ENCODE peak calls at places on chromosome 18, in ten cellular contexts. A is left lung, K is IMR-90, V is GM12878, R is H1, C is endothelial cell of umbilical vein, N is transverse colon, H is hepatocyte, D is vagina, Z is K562. O is an unnamed sample.

GRCh38 chr18:35578481-35578880 is 3.1 kb upstream of the GALNT1 start:
- DNase-seq in C (no peak), D (no peak), Z (no peak), H (no peak), K (peak; percentile 6), A (no peak), V (no peak), R (no peak), N (no peak), O (no peak)

GRCh38 chr18:6878881-6879280 is 149.4 kb downstream of the ARHGAP28 start:
- DNase-seq in R (no peak), A (no peak), H (no peak), N (no peak), D (no peak), V (no peak), K (no peak), Z (no peak), C (no peak), O (no peak)

GRCh38 chr18:13725566-13726227 is 661 bp downstream of the FAM210A start:
- DNase-seq in A (no peak), H (peak; percentile 29), D (no peak), V (no peak), K (peak; percentile 2), R (no peak), Z (no peak), N (no peak), C (peak; percentile 22), O (no peak)

GRCh38 chr18:8980496-8981402 is 121.8 kb upstream of the NDUFV2 start:
- DNase-seq in A (no peak), C (no peak), H (no peak), K (no peak), R (no peak), V (no peak), N (no peak), D (no peak), Z (no peak), O (no peak)

GRCh38 chr18:57833441-57834101 is 30.5 kb upstream of the ATP8B1 start:
- DNase-seq in A (no peak), D (no peak), R (no peak), K (peak; percentile 57), V (peak; percentile 55), N (no peak), C (peak; percentile 71), H (peak; percentile 75), Z (peak; percentile 14), O (no peak)

GRCh38 chr18:25557006-25557405 is 205.0 kb upstream of the ZNF521 start:
- DNase-seq in H (no peak), D (no peak), R (no peak), C (peak; percentile 50), A (no peak), Z (no peak), N (no peak), K (no peak), V (no peak), O (no peak)

GRCh38 chr18:65439184-65439583 is 311.6 kb upstream of the CDH7 start:
- DNase-seq in R (no peak), Z (no peak), C (no peak), K (no peak), H (peak; percentile 40), A (no peak), V (no peak), N (no peak), D (no peak), O (no peak)

GRCh38 chr18:62682396-62682795 is 32.9 kb upstream of the PHLPP1 start:
- DNase-seq in Z (no peak), K (no peak), A (no peak), D (no peak), V (no peak), H (no peak), R (no peak), C (no peak), N (no peak), O (no peak)

GRCh38 chr18:10745971-10746370 is 220.1 kb downstream of the NAPG start:
- DNase-seq in N (no peak), R (no peak), Z (no peak), V (no peak), D (no peak), C (no peak), H (no peak), K (no peak), A (no peak), O (no peak)

GRCh38 chr18:42582266-42582665 is 533.2 kb downstream of the RIT2 start:
- DNase-seq in Z (no peak), R (no peak), K (no peak), D (no peak), V (no peak), A (no peak), H (no peak), N (no peak), C (no peak), O (no peak)

GRCh38 chr18:1499265-1499664 is 594.6 kb downstream of the ADCYAP1 start:
- DNase-seq in V (no peak), K (no peak), R (no peak), Z (no peak), H (no peak), C (no peak), D (no peak), A (no peak), N (no peak), O (no peak)

GRCh38 chr18:61333746-61334490 is 688 bp downstream of the CDH20 start:
- DNase-seq in Z (no peak), K (no peak), R (peak; percentile 79), H (peak; percentile 21), A (no peak), C (no peak), V (no peak), D (no peak), N (no peak), O (peak; percentile 44)

GRCh38 chr18:55323051-55323994 is 264.7 kb downstream of the TCF4 start:
- DNase-seq in V (no peak), Z (no peak), R (no peak), C (peak; percentile 37), D (no peak), H (no peak), A (no peak), N (no peak), K (peak; percentile 31), O (no peak)
- H3K4me3 ChIP-seq in V (peak overlapping the region; percentile 91), Z (no peak overlapping the region), R (peak overlapping the region; percentile 65), C (no peak overlapping the region), D (peak overlapping the region; percentile 63), H (peak overlapping the region; percentile 46), A (no peak overlapping the region), N (no peak overlapping the region), K (peak overlapping the region; percentile 7), O (peak overlapping the region; percentile 75)

DNA sequence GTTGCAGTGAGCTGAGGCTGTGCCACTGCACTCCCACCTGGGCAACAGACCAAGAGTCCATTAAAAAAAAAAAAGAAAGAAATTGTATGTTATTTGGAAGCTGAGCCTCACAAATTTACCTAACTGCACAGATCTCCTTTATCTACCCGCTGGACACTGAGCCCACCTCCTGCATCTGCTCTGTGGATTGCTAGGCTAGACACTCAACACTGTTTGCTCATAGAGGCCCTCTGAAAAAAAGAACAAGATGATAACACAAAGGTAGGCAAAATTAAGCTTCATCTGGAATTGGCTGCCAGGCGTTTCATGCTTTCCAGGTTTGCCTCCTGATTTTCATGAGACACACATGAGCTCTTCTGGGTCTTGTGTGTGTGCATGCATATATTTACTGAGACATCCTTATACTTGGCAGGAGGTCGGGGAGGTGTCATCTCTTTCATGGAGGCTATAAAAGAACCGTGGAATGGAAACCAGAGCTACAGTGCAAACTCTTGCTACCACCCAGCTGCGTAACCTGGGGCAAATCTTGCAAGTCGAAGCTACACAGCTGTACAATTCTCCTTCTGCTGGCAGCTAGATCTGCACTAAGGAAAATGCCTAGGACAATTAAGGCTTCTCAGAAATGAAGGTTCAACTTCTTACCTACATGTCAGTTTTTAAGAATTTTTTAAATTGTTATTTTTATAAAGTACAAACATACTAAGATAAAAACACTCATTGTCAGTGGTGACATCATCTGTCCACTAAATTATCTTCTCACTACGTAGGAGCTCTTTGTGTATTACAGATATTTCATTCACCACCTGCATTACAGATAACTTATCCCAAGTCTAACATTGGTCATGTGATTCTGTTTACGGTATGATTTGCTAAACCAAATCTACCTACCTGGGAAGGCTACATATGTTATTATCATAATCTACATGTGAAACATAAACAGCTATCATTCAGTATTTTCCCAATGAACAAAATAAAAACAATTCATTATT is 63.1 kb downstream of the CABYR start:
- DNase-seq in V (no peak), D (no peak), H (no peak), K (no peak), R (no peak), C (no peak), Z (no peak), N (no peak), A (no peak), O (no peak)
- H3K27ac ChIP-seq in V (no peak overlapping the region), D (no peak overlapping the region), H (no peak overlapping the region), K (no peak overlapping the region), R (no peak overlapping the region), C (no peak overlapping the region), Z (no peak overlapping the region), N (no peak overlapping the region), A (no peak overlapping the region), O (peak overlapping the region; percentile 92)

DNA sequence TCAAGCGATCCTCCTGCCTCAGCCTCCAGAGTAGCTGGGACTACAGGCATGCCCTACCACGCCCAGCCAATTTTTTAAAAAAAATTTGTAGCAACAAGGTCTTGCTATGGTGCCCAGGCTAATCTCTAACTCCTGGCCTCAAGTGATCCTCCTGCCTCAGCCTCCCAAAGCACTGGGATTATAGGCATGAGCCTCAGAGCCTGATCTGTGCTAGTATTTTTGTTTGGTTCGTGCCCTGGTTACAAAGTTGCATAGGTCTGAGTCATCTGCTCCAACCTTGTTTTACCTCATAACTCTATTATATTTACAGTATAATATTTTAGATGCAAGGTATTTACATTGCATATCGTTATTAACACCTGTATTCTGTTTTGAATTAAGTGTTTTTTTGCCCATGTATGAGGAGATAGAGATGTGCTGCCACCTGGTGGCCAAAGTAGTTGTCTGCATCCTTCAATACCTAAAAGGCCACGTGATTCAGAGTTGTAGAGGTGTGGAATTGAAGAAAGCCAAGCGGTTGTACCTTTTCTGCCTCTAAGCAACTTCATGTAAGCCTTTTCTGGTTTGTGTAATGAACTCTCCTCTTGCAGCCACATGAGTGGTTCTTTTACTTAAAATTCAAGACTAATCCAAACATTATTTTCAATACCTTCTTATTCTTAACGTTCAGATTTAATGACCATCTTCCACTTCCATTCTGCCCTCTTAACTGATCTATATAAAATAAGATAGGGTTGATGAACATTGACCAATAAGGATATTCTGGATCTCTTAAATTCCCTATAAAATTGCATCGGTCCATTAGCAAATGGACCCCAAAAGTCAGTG is 19.9 kb upstream of the CABYR start:
- DNase-seq in Z (peak; percentile 63), N (peak; percentile 80), R (peak; percentile 76), K (peak; percentile 73), V (peak; percentile 56), C (peak; percentile 81), A (peak; percentile 56), H (peak; percentile 90), D (no peak), O (peak; percentile 70)
- TF ChIP-seq CTCF in Z (peak; percentile 57), N (peak; percentile 97), R (peak; percentile 59), K (peak; percentile 75), V (peak; percentile 78), C (peak; percentile 66), A (peak; percentile 91), H (peak; percentile 96), D (peak; percentile 95), O (peak; percentile 96)

DNA sequence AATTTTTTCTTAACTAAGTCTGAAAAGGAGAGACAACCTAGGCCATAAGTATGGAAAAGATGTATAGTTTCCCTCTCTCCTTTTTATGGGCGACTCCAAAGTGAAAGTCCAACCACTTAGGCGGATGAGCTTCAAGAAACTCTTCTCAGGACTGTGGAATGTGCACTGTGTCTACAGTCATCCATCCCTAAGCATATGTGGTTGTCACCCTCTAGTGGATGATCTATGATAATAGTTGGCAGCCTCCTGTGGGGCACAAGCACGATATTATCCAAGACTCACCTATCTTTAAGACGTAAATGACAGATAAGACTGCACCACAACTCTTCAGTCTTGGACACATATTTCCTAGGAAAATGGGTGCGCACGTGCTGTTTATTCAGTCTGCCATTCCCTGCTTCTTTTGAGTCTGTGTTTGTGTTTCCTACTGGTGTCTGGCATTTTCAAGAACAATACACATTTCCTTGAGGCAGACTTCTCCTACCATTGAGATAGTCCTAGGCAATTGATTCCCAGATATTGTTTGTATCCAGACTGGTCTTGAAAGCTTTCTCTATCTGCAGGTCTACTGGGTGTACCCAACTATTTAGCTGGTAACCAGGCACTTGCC is 145.5 kb upstream of the CTAGE1 start:
- DNase-seq in N (peak; percentile 35), A (no peak), C (peak; percentile 95), D (no peak), V (peak; percentile 3), R (no peak), K (peak; percentile 95), Z (peak; percentile 68), H (peak; percentile 89), O (no peak)
- H3K4me3 ChIP-seq in N (no peak overlapping the region), A (no peak overlapping the region), C (peak overlapping the region; percentile 47), D (no peak overlapping the region), V (no peak overlapping the region), R (no peak overlapping the region), K (peak overlapping the region; percentile 5), Z (no peak overlapping the region), H (no peak overlapping the region), O (no peak overlapping the region)

O was measured in dorsolateral prefrontal cortex.